ENCODE peak calls at places on chromosomes 7 and 10, in six cellular contexts. G is adrenal gland, B is ovary, U is tibial nerve, Y is HCT116, X is NB4. V is an unnamed sample.

GRCh38 chr10:132120734-132121510 is 55.2 kb downstream of the JAKMIP3 start:
- DNase-seq in Y (no peak), U (no peak), B (no peak), X (no peak), G (no peak), V (no peak)

GRCh38 chr7:79820387-79820786 is 314.2 kb upstream of the GNAI1 start:
- DNase-seq in U (no peak), G (peak), B (peak), Y (no peak), X (no peak), V (no peak)

GRCh38 chr10:69936091-69936490 is 116.6 kb upstream of the MACROH2A2 start:
- DNase-seq in U (no peak), G (no peak), X (peak), B (no peak), Y (no peak), V (peak)

GRCh38 chr10:127216284-127216683 is 19.9 kb upstream of the INSYN2A start:
- DNase-seq in X (no peak), Y (no peak), B (no peak), U (no peak), G (no peak), V (no peak)

GRCh38 chr7:29878081-29878688 is 71.9 kb downstream of the WIPF3 start:
- DNase-seq in U (peak), G (peak), X (peak), Y (no peak), B (no peak), V (peak)

GRCh38 chr7:12493407-12493806 is 77.1 kb upstream of the SCIN start:
- DNase-seq in B (no peak), X (no peak), U (no peak), Y (no peak), G (no peak), V (peak)

GRCh38 chr10:3400368-3400767 is 227.8 kb upstream of the PITRM1 start:
- DNase-seq in X (no peak), B (no peak), Y (no peak), G (no peak), U (no peak), V (no peak)

GRCh38 chr7:108363659-108364058 is 92.6 kb downstream of the NRCAM start:
- DNase-seq in X (no peak), B (no peak), Y (no peak), U (no peak), G (no peak), V (no peak)

GRCh38 chr7:66043681-66044497 is 31.7 kb upstream of the ASL start:
- DNase-seq in X (peak), Y (no peak), G (peak), U (no peak), B (peak), V (peak)

GRCh38 chr7:46239856-46240255 is 318.8 kb upstream of the IGFBP3 start:
- DNase-seq in B (no peak), Y (no peak), U (no peak), X (no peak), G (no peak), V (no peak)

GRCh38 chr7:101856488-101857357 is 39.3 kb downstream of the CUX1 start:
- DNase-seq in X (peak), G (peak), Y (peak), B (peak), U (peak), V (peak)

GRCh38 chr10:21675157-21675796 is 141.2 kb downstream of the MLLT10 start:
- DNase-seq in X (peak), G (no peak), Y (peak), B (no peak), U (peak), V (peak)

GRCh38 chr10:113518816-113519591 is 33.8 kb upstream of the HABP2 start:
- DNase-seq in B (no peak), U (no peak), Y (no peak), G (no peak), X (no peak), V (no peak)

GRCh38 chr10:70930251-70931000 is 42.1 kb upstream of the PCBD1 start:
- DNase-seq in U (no peak), B (no peak), X (no peak), G (no peak), Y (no peak), V (no peak)

GRCh38 chr7:2928613-2929311 is 84.7 kb upstream of the GNA12 start:
- DNase-seq in X (no peak), U (no peak), G (peak), B (peak), Y (no peak), V (no peak)

GRCh38 chr7:125089171-125089570 is 159.5 kb upstream of the POT1 start:
- DNase-seq in U (no peak), B (no peak), X (no peak), Y (no peak), G (no peak), V (no peak)

GRCh38 chr7:22885824-22886255 is 63.2 kb upstream of the TOMM7 start:
- DNase-seq in U (no peak), G (no peak), Y (no peak), B (no peak), X (peak), V (no peak)
- TF ChIP-seq POLR2A in U (no peak), G (no peak), Y (no peak), B (no peak), X (no peak), V (no peak)

GRCh38 chr7:83918142-83918541 is 269.2 kb upstream of the SEMA3E start:
- DNase-seq in Y (no peak), B (no peak), G (no peak), X (no peak), U (no peak), V (no peak)

GRCh38 chr7:83925860-83926259 is 268.7 kb downstream of the SEMA3A start:
- DNase-seq in X (no peak), G (no peak), U (no peak), Y (no peak), B (no peak), V (no peak)

GRCh38 chr7:83921798-83922607 is 272.6 kb downstream of the SEMA3A start:
- DNase-seq in G (no peak), U (no peak), B (no peak), X (no peak), Y (no peak), V (no peak)
- TF ChIP-seq POLR2A in G (no peak), U (no peak), B (no peak), X (no peak), Y (no peak), V (no peak)

GRCh38 chr7:8228068-8228467 is 33.9 kb downstream of the ICA1 start:
- DNase-seq in B (no peak), X (no peak), U (no peak), G (no peak), Y (no peak), V (no peak)
- TF ChIP-seq POLR2A in B (no peak), X (no peak), U (no peak), G (no peak), Y (no peak), V (no peak)

GRCh38 chr10:86970152-86970886 is 2.0 kb downstream of the ADIRF start:
- DNase-seq in X (peak), G (peak), U (peak), B (peak), Y (peak), V (no peak)
- TF ChIP-seq POLR2A in X (no peak), G (no peak), U (peak), B (peak), Y (no peak), V (no peak)

DNA sequence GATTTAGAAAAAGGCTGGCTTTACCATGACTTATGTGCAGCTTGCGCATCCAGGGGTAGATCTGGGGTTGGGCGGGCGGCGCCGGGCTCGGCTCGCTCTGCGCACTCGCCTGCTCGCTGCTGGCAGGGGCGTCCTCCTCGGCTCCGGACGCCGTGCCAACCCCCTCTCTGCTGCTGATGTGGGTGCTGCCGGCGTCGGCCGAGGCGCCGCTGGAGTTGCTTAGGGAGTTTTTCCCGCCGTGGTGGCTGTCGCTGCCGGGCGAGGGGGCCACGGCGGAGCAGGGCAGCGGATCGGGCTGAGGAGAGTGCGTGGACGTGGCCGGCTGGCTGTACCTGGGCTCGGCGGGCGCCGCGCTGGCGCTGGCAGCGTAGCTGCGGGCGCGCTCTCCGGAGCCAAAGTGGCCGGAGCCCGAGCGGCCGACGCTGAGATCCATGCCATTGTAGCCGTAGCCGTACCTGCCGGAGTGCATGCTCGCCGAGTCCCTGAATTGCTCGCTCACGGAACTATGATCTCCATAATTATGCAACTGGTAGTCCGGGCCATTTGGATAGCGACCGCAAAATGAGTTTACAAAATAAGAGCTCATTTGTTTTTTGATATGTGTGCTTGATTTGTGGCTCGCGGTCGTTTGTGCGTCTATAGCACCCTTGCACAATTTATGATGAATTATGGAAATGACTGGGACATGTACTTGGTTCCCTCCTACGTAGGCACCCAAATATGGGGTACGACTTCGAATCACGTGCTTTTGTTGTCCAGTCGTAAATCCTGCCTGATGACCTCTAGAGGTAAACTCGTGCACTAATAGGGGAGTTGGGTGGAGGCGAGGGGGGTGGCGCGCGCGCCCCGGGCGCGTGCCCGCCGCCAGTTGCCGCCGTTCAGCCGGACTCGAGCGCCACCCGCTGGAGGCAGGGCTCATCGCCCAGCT is at the start of gene HOXA5:
- DNase-seq in U (no peak), B (peak), G (peak), X (no peak), Y (no peak), V (peak)
- TF ChIP-seq POLR2A in U (peak), B (no peak), G (peak), X (no peak), Y (no peak), V (no peak)

GRCh38 chr7:137853053-137853452 is 6.3 kb upstream of the DGKI start:
- DNase-seq in B (no peak), X (no peak), G (no peak), U (no peak), Y (no peak), V (no peak)
- TF ChIP-seq POLR2A in B (no peak), X (no peak), G (no peak), U (no peak), Y (no peak), V (no peak)

DNA sequence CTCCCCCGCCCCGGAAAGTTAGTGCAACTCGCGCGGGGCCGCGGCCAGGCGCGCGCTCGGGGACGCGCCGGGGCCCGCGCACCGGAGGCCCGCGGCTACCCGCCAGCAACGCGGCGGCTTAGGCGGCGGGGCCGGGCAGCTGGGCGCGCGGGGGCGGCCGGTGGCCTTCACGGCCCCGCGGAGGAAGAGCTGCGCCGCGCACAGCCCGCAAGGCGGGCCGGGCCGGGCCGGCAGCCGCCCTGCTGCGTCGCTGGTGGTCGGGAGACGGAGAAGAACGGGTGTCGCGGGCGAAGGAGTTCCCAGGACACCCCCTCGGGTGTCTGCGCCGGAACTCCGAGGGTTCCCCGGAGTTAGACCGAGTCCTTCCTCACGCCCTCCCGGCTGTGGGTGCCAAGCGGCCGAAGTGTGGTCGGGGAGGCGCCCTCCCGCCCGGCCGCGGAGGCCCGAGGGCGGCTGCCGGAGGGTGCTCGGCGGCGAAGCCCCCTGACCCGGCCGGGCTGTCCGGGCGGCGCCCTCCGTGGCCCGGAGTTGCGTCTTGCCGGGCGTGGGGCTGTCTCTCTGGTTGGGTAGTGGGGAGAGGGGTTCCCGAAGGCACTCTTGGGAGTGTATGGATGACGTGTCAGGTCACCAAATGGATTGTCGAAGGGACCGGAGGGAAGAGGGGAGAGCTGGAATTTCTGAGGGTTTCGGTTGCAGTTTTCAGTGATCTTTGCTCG is 584 bp downstream of the ST7 start:
- DNase-seq in X (peak), G (peak), B (peak), U (peak), Y (peak), V (peak)
- TF ChIP-seq POLR2A in X (peak), G (no peak), B (peak), U (peak), Y (no peak), V (peak)

DNA sequence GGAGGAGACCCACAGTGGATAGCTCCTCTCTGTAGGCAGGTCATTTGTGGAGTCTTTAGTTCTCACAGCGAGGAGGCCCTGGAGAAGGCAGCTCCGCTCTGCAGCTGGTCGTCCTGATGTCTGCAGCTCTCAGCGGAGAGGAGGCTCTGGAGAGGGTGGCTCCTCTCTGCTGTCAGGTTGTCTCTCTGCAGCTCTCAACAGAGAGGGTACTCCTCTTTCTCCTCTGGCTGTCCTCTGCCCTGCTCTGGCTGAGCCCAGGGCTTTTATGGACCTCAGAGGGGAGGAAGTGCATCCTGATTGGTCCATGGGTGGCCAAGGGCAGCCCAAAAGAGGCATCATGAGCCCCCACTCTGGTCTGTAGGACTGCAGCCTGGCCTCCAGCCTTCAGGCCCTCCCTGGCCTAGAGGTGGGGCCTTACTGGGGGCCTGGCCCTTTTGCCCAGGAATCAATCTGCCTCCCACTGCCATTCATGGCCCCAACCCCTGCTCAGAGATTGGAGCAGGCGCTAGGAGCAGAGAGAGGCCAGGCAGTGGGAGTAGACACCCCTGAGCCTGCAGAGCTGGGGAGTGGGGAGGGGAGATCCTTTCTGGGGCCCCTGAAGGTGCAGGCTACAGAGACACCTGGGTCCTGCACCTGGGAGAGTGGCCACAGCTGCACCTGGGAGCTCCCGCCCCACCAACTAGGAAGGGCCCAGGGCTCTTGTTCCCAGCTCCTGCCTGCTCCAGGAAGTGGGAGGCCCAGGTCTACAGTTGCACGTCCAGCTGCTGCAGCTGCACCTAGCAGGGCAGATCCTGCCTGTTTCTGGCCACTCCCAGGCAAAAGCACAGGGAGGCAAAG is 6.6 kb upstream of the DYNC2I1 start:
- DNase-seq in U (no peak), Y (no peak), B (no peak), G (no peak), X (no peak), V (no peak)
- TF ChIP-seq POLR2A in U (no peak), Y (no peak), B (no peak), G (no peak), X (no peak), V (no peak)

DNA sequence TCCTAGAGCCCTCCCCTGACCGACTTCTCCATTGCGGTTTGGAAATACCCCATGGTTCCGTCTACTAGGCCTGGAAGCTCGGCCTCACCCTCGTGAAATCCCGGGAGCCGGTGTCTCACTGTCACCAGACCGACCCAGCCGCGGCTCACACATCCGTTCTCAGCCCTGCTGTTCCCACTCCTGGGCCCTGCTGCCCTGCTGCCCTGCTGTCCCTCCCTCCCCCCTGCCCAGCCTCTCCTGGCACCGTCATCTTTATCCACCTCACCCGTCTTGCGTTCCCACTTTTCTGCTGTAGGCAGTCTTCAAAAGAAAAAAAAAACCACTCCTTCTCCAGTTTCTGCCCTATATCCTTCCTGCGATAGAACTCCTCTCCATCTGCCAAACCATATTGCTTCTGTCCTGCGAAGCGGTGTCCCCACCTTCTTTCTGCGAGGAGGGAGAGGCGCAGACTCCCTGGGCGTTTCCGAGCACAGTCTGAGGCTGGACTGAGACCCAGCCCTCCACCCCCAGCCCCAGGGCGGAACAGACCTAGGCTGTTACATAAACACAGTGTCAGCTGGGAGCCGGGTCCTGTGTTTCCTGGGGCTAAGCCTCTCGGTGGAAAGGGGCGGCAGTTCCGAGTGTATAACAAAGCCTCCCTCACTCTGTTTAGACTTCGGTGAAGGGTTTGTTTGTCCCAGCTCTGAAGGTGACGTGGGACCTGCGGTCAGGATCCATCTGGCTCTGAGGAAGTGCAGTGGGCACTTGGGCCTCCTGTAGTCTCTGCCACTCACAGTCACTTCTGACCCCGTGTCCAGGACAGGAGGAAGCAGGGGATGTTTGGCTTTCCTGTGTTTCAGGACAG is 2.8 kb downstream of the AGAP3 start:
- DNase-seq in B (peak), Y (no peak), U (peak), G (peak), X (no peak), V (peak)
- TF ChIP-seq POLR2A in B (no peak), Y (no peak), U (peak), G (peak), X (no peak), V (peak)